ENCODE peak calls at places on chromosomes 2 and 18, in seven cellular contexts. K is left ventricle myocardium inferior, Z is A549, B is astrocyte, I is uterus, O is K562, W is transverse colon. E is an unnamed sample.

GRCh38 chr18:10482985-10483949 is 28.8 kb downstream of the APCDD1 start:
- DNase-seq in K (peak; percentile 45), Z (no peak), B (no peak), I (no peak), O (no peak), W (peak; percentile 25), E (no peak)

GRCh38 chr2:216710531-216711282 is 15.4 kb upstream of the IGFBP5 start:
- DNase-seq in K (peak; percentile 41), Z (no peak), B (peak; percentile 84), I (peak; percentile 72), O (no peak), W (no peak), E (no peak)

GRCh38 chr18:49812321-49813070 is 837 bp downstream of the ACAA2 start:
- DNase-seq in K (no peak), Z (no peak), B (peak; percentile 24), I (no peak), O (no peak), W (no peak), E (no peak)

GRCh38 chr2:1539441-1539840 is 126.2 kb downstream of the TPO start:
- DNase-seq in K (no peak), Z (no peak), B (no peak), I (no peak), O (no peak), W (no peak), E (no peak)

GRCh38 chr2:37737507-37737906 is 66.1 kb upstream of the CDC42EP3 start:
- DNase-seq in K (no peak), Z (no peak), B (peak; percentile 33), I (no peak), O (no peak), W (no peak), E (no peak)

GRCh38 chr2:42107249-42108042 is 59.6 kb downstream of the PKDCC start:
- DNase-seq in K (no peak), Z (no peak), B (no peak), I (no peak), O (no peak), W (no peak), E (no peak)

GRCh38 chr2:101116841-101117552 is 34.2 kb downstream of the TBC1D8 start:
- DNase-seq in K (no peak), Z (no peak), B (no peak), I (no peak), O (no peak), W (no peak), E (no peak)

GRCh38 chr2:178526256-178526655 is 46.0 kb downstream of the PLEKHA3 start:
- DNase-seq in K (no peak), Z (no peak), B (no peak), I (no peak), O (no peak), W (no peak), E (no peak)

GRCh38 chr2:86622409-86622877 is 1.2 kb downstream of the RNF103 start:
- DNase-seq in K (peak; percentile 21), Z (no peak), B (no peak), I (peak; percentile 26), O (peak; percentile 31), W (peak; percentile 50), E (no peak)

GRCh38 chr18:40529478-40529877 is 1425.6 kb upstream of the PIK3C3 start:
- DNase-seq in K (no peak), Z (no peak), B (peak; percentile 16), I (no peak), O (no peak), W (no peak), E (no peak)

GRCh38 chr2:241803387-241804325 is 5.3 kb upstream of the NEU4 start:
- DNase-seq in K (peak; percentile 40), Z (no peak), B (peak; percentile 34), I (peak; percentile 47), O (peak; percentile 6), W (peak; percentile 28), E (no peak)

GRCh38 chr2:121184248-121184862 is 100.6 kb downstream of the TFCP2L1 start:
- DNase-seq in K (no peak), Z (no peak), B (no peak), I (no peak), O (no peak), W (no peak), E (no peak)

GRCh38 chr2:200396726-200397348 is 90.3 kb downstream of the SPATS2L start:
- DNase-seq in K (no peak), Z (no peak), B (no peak), I (no peak), O (no peak), W (no peak), E (no peak)

GRCh38 chr2:69222984-69223658 is 163.9 kb downstream of the GFPT1 start:
- DNase-seq in K (peak; percentile 64), Z (no peak), B (no peak), I (no peak), O (no peak), W (peak; percentile 30), E (no peak)

GRCh38 chr2:216103213-216103612 is 5.9 kb upstream of the XRCC5 start:
- DNase-seq in K (no peak), Z (no peak), B (no peak), I (no peak), O (no peak), W (no peak), E (no peak)

GRCh38 chr18:27143580-27144287 is 41.4 kb downstream of the CHST9 start:
- DNase-seq in K (peak; percentile 54), Z (no peak), B (no peak), I (no peak), O (no peak), W (no peak), E (no peak)

GRCh38 chr18:11570073-11570588 is 39.3 kb upstream of the SLC35G4 start:
- DNase-seq in K (no peak), Z (no peak), B (no peak), I (no peak), O (no peak), W (no peak), E (no peak)

GRCh38 chr18:11574545-11574944 is 34.9 kb upstream of the SLC35G4 start:
- DNase-seq in K (no peak), Z (no peak), B (no peak), I (no peak), O (no peak), W (no peak), E (no peak)

GRCh38 chr18:11567391-11567790 is 42.0 kb upstream of the SLC35G4 start:
- DNase-seq in K (no peak), Z (no peak), B (no peak), I (no peak), O (no peak), W (no peak), E (no peak)

GRCh38 chr18:11572201-11572600 is 37.2 kb upstream of the SLC35G4 start:
- DNase-seq in K (no peak), Z (no peak), B (no peak), I (no peak), O (no peak), W (no peak), E (no peak)

GRCh38 chr18:11570770-11571169 is 38.6 kb upstream of the SLC35G4 start:
- DNase-seq in K (no peak), Z (no peak), B (no peak), I (no peak), O (no peak), W (no peak), E (no peak)
- TF ChIP-seq CTCF in K (no peak), Z (peak; percentile 40), B (peak; percentile 25), I (no peak), O (peak; percentile 35), W (no peak), E (peak; percentile 48)

DNA sequence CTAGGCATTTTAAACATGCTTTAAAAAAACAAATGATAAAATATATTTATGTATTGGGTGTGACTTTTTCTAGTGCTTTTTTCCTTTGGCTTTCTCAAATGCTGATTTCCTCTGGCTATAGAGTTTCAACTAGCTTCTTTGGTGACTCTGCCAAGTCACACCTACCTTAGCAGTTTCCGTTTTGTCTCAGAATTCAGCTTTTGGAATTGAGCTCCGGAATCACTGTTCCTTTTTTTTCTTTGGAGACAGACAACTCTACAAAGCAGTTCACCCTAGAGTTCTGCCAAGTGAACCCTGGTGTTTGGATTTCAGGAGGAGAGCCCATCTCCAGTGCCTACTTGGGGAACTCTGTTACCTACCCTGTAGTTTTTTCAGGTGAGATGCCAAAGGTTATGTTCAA is 89.9 kb downstream of the UPP2 start:
- DNase-seq in K (no peak), Z (no peak), B (peak; percentile 4), I (no peak), O (no peak), W (no peak), E (no peak)
- H3K4me3 ChIP-seq in K (peak overlapping the region; percentile 36), Z (no peak overlapping the region), B (peak overlapping the region; percentile 44), I (peak overlapping the region; percentile 16), O (no peak overlapping the region), W (peak overlapping the region; percentile 26), E (no peak overlapping the region)

GRCh38 chr2:109199790-109200189 is 70.8 kb downstream of the SH3RF3 start:
- DNase-seq in K (no peak), Z (no peak), B (no peak), I (no peak), O (no peak), W (no peak), E (no peak)
- H3K4me1 ChIP-seq in K (peaks cover 64% of the 10 kb centered on the region), Z (no peaks in the 10 kb centered on the region), B (no peaks in the 10 kb centered on the region), I (no peaks in the 10 kb centered on the region), O (no peaks in the 10 kb centered on the region), W (peaks cover 9% of the 10 kb centered on the region), E (no peaks in the 10 kb centered on the region)

DNA sequence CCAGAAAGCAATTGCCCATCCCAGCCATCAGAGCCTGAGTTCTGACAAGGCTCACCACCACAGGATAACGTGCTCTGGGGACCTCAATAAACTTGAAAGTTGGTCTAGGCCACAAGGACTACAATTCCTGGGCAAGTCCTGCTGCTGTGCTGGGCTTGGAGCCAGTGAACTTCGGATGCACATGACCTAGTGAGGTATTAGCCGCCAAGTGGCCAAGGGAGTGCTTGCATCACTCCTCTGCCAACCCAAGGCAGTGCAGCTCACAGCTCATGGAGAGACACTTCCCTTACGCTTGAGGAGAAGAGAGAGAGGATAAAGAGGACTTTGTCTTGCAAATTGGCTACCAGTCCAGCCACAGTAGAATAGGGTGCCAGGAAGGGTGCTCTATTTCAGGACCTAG is 219.6 kb downstream of the MBD2 start:
- DNase-seq in K (no peak), Z (no peak), B (no peak), I (no peak), O (no peak), W (no peak), E (no peak)
- TF ChIP-seq CTCF in K (no peak), Z (no peak), B (no peak), I (no peak), O (no peak), W (no peak), E (no peak)